ENCODE peak calls at places on chromosomes 7 and 10, in four cellular contexts. M is uterus, C is HepG2, A is colonic mucosa. B is an unnamed sample.
A peak's percentile ranks its signal among the peaks of the same experiment; 100 is the strongest.

GRCh38 chr7:63040966-63041610 is 957.6 kb upstream of the ZNF722 start:
- DNase-seq in M (no peak), A (no peak), C (no peak), B (no peak)

GRCh38 chr10:132397671-132398565 is 918 bp downstream of the PWWP2B start:
- DNase-seq in C (no peak), A (peak; percentile 67), M (peak; percentile 63), B (no peak)

GRCh38 chr7:25858562-25859411 is 293.2 kb upstream of the NFE2L3 start:
- DNase-seq in C (no peak), M (no peak), A (peak; percentile 50), B (no peak)

GRCh38 chr7:5448378-5449042 is 24.9 kb upstream of the TNRC18 start:
- DNase-seq in A (no peak), C (no peak), M (no peak), B (no peak)

GRCh38 chr7:43538404-43538771 is 44.5 kb upstream of the STK17A start:
- DNase-seq in M (no peak), A (no peak), C (no peak), B (no peak)

GRCh38 chr7:33547880-33548279 is 357.5 kb upstream of the BMPER start:
- DNase-seq in A (no peak), C (peak; percentile 29), M (no peak), B (no peak)

GRCh38 chr10:80443531-80443974 is 10.6 kb upstream of the TSPAN14 start:
- DNase-seq in A (peak; percentile 32), C (peak; percentile 41), M (no peak), B (no peak)

GRCh38 chr7:74164985-74165456 is 9.1 kb upstream of the EIF4H start:
- DNase-seq in C (no peak), M (no peak), A (no peak), B (no peak)

GRCh38 chr7:77383333-77383740 is 32.8 kb downstream of the GSAP start:
- DNase-seq in A (no peak), C (peak; percentile 11), M (no peak), B (no peak)

GRCh38 chr10:130542761-130543160 is 406.6 kb downstream of the GLRX3 start:
- DNase-seq in C (no peak), A (no peak), M (no peak), B (no peak)

GRCh38 chr7:135683609-135684008 is 21.3 kb downstream of the STMP1 start:
- DNase-seq in C (no peak), M (no peak), A (no peak), B (no peak)

GRCh38 chr7:133061357-133061756 is 20.5 kb downstream of the CHCHD3 start:
- DNase-seq in M (no peak), C (no peak), A (no peak), B (no peak)

GRCh38 chr10:32332299-32332750 is 14.6 kb downstream of the EPC1 start:
- DNase-seq in C (no peak), A (no peak), M (no peak), B (no peak)

GRCh38 chr10:82742478-82742877 is 867.5 kb downstream of the NRG3 start:
- DNase-seq in M (no peak), A (no peak), C (no peak), B (no peak)

GRCh38 chr10:88493676-88494483 is 89.2 kb downstream of the RNLS start:
- DNase-seq in M (no peak), C (no peak), A (no peak), B (no peak)

GRCh38 chr7:23863209-23863798 is 153.3 kb downstream of the STK31 start:
- DNase-seq in M (no peak), A (no peak), C (peak; percentile 16), B (no peak)

GRCh38 chr7:46565712-46566111 is 644.6 kb upstream of the IGFBP3 start:
- DNase-seq in A (no peak), C (no peak), M (no peak), B (no peak)

GRCh38 chr7:98621573-98622482 is 4.7 kb downstream of the NPTX2 start:
- DNase-seq in C (no peak), M (no peak), A (no peak), B (no peak)

GRCh38 chr10:84375011-84375410 is 46.6 kb downstream of the CCSER2 start:
- DNase-seq in M (peak; percentile 40), C (peak; percentile 51), A (peak; percentile 57), B (no peak)

GRCh38 chr7:114481995-114482394 is 67.4 kb downstream of the FOXP2 start:
- DNase-seq in A (no peak), M (no peak), C (no peak), B (no peak)

GRCh38 chr10:128009357-128009756 is 102.5 kb downstream of the PTPRE start:
- DNase-seq in A (no peak), C (no peak), M (peak; percentile 3), B (no peak)

GRCh38 chr7:76509931-76510877 is at the start of gene UPK3B:
- DNase-seq in A (no peak), C (no peak), M (no peak), B (no peak)

GRCh38 chr7:82335927-82336326 is 107.7 kb downstream of the CACNA2D1 start:
- DNase-seq in C (no peak), M (no peak), A (no peak), B (no peak)

GRCh38 chr10:131691481-131692090 is 209.2 kb upstream of the PPP2R2D start:
- DNase-seq in C (no peak), M (no peak), A (no peak), B (no peak)

GRCh38 chr10:58590924-58591323 is 78.3 kb downstream of the BICC1 start:
- DNase-seq in M (no peak), A (no peak), C (no peak), B (no peak)

GRCh38 chr10:58588673-58589265 is 76.1 kb downstream of the BICC1 start:
- DNase-seq in M (no peak), A (no peak), C (no peak), B (peak; percentile 2)

GRCh38 chr10:58593008-58593407 is 80.3 kb downstream of the BICC1 start:
- DNase-seq in M (no peak), A (no peak), C (no peak), B (no peak)

GRCh38 chr10:58587676-58588075 is 75.0 kb downstream of the BICC1 start:
- DNase-seq in C (no peak), A (no peak), M (no peak), B (no peak)

GRCh38 chr10:58590152-58590551 is 77.5 kb downstream of the BICC1 start:
- DNase-seq in A (peak; percentile 23), C (no peak), M (peak; percentile 38), B (no peak)
- H3K27ac ChIP-seq in A (no peak overlapping the region), C (no peak overlapping the region), M (peak overlapping the region; percentile 23), B (no peak overlapping the region)

DNA sequence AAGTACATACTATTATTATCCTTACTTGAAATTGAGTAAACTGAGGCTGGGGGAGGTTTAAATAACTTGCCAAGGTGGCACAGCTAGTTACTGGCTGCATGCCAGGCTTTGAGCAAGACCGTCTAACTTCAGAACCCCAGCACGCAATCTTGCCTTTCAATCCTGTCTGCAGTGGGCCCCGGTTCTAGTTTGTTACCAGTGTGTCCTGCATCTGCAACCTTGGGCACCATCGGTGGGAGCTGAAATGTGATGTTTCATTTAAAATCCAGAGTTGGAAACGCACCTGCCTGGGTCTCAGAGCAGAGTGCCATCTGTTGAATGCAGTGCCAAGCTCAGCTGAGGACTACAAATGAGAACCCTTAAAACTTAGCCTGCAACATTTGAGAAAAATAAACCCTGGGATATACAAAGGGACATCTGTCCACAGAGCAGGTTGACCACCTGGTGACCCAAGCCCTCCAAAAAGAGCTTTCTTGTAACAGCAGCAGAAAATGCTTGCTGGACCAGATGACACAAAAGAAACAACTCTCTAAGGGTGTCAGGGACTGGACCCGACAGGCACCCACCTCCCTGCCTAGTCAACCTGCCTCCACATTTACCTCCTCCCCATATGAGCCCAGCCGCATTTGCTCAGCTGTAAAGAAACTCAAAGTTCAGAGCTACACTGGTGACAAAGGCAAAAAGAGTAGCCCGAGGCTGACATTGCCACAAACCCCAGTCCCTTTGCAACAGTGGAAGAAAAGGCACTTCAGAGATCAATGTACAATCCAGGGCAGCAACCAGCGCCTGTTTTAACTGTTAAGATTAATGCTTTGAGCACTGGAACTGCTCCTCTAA is 1.7 kb downstream of the SH3PXD2A start:
- DNase-seq in A (peak; percentile 48), C (peak; percentile 90), M (no peak), B (no peak)
- H3K27ac ChIP-seq in A (peak overlapping the region; percentile 51), C (peak overlapping the region; percentile 68), M (peak overlapping the region; percentile 63), B (peak overlapping the region; percentile 18)

GRCh38 chr7:12138421-12138820 is 72.7 kb upstream of the TMEM106B start:
- DNase-seq in C (no peak), A (no peak), M (no peak), B (no peak)
- H3K27ac ChIP-seq in C (no peak overlapping the region), A (no peak overlapping the region), M (no peak overlapping the region), B (no peak overlapping the region)

GRCh38 chr7:93948106-93948505 is 26.6 kb downstream of the GNG11 start:
- DNase-seq in M (no peak), C (no peak), A (no peak), B (no peak)

GRCh38 chr7:93948873-93949272 is 27.3 kb downstream of the GNG11 start:
- DNase-seq in A (no peak), C (no peak), M (no peak), B (no peak)

GRCh38 chr7:93945756-93946540 is 24.4 kb downstream of the GNG11 start:
- DNase-seq in M (no peak), A (no peak), C (no peak), B (no peak)

GRCh38 chr7:93945083-93945482 is 23.5 kb downstream of the GNG11 start:
- DNase-seq in A (no peak), M (no peak), C (no peak), B (no peak)

GRCh38 chr7:93949468-93949867 is 27.9 kb downstream of the GNG11 start:
- DNase-seq in C (no peak), A (no peak), M (no peak), B (no peak)
- H3K27ac ChIP-seq in C (no peak overlapping the region), A (no peak overlapping the region), M (no peak overlapping the region), B (no peak overlapping the region)

GRCh38 chr10:306007-306406 is 170.8 kb downstream of the ZMYND11 start:
- DNase-seq in C (no peak), A (no peak), M (no peak), B (no peak)

GRCh38 chr10:308572-309085 is 173.4 kb downstream of the ZMYND11 start:
- DNase-seq in M (no peak), C (peak; percentile 31), A (peak; percentile 31), B (no peak)

GRCh38 chr10:308101-308500 is 172.8 kb downstream of the ZMYND11 start:
- DNase-seq in A (no peak), M (no peak), C (no peak), B (no peak)

GRCh38 chr10:306654-307185 is 171.5 kb downstream of the ZMYND11 start:
- DNase-seq in C (peak; percentile 61), M (no peak), A (no peak), B (no peak)

DNA sequence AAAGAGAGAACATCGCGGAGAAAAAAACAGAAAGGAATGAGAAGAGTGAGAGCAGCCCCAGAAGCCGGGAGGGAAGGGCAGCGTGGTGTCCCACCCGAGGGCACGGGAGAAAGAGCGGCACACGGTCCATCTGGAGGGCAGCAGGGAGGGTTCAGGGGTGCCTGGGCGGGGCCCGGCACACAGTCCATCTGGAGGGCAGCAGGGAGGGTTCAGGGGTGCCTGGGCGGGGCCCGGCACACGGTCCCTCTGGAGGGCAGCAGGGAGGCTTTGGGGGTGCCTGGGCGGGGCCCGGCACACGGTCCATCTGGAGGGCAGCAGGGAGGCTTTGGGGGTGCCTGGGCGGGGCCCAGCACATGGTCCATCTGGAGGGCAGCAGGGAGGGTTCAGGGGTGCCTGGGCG is 172.4 kb downstream of the ZMYND11 start:
- DNase-seq in C (no peak), A (no peak), M (no peak), B (no peak)
- H3K27ac ChIP-seq in C (peak overlapping the region; percentile 57), A (no peak overlapping the region), M (no peak overlapping the region), B (no peak overlapping the region)